ENCODE peak calls at places on chromosome 21, in eight cellular contexts. H is tibial nerve; L is mesothelial cell of epicardium; T is mammary epithelial cell; S is brain microvascular endothelial cell; Z is kidney; C is adrenal gland; M is CD4-positive, alpha-beta T cell. X is an unnamed sample.

GRCh38 chr21:21664871-21665270 is 666.7 kb downstream of the NCAM2 start:
- DNase-seq in H (no peak), L (no peak), T (no peak), S (no peak), Z (no peak), C (no peak), M (no peak), X (no peak)

GRCh38 chr21:41357546-41357945 is 4.3 kb upstream of the MX2 start:
- DNase-seq in H (no peak), L (peak), T (no peak), S (no peak), Z (peak), C (no peak), M (no peak), X (no peak)

GRCh38 chr21:27700974-27701614 is 734.2 kb upstream of the ADAMTS5 start:
- DNase-seq in H (peak), L (peak), T (peak), S (peak), Z (peak), C (peak), M (peak), X (peak)

GRCh38 chr21:9737871-9738520 is 783.4 kb upstream of the TPTE start:
- DNase-seq in H (no peak), L (no peak), T (no peak), S (no peak), Z (peak), C (no peak), M (no peak), X (no peak)

GRCh38 chr21:34020005-34020847 is 53.2 kb upstream of the MRPS6 start:
- DNase-seq in H (no peak), L (no peak), T (no peak), S (no peak), Z (no peak), C (no peak), M (no peak), X (no peak)

GRCh38 chr21:41597811-41598231 is 89.9 kb upstream of the TMPRSS2 start:
- DNase-seq in H (no peak), L (peak), T (no peak), S (no peak), Z (no peak), C (no peak), M (no peak), X (no peak)

GRCh38 chr21:38669186-38669585 is 136.5 kb upstream of the ETS2 start:
- DNase-seq in H (no peak), L (no peak), T (peak), S (peak), Z (no peak), C (no peak), M (no peak), X (no peak)

GRCh38 chr21:26007911-26008579 is 162.5 kb downstream of the APP start:
- DNase-seq in H (no peak), L (no peak), T (no peak), S (no peak), Z (no peak), C (no peak), M (no peak), X (no peak)

DNA sequence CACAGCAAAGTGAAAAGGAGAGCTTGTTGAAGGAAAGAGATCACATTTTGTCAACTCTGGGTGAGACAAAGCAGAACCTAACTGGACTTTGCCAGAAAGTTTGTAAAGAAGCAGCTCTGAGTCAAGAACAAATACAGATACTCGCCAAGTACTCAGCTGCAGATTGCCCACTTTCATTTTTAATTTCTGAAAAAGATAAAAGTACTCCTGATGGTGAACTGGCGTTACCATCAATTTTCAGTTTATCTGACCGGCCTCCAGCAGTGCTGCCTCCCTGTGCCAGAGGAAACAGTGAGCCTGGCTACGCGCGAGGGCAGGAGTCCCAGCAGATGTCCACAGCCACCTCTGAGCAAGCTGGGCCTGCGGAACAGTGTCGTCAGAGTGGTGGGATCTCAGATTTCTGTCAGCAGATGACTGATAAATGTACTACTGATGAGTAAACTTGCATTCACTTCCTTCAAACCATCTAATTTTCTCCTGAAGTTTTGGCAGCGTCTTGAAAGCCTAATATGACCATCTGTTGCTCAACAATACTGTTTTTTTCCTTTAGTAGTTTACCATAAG is 43.8 kb downstream of the BACH1 start:
- DNase-seq in H (peak), L (no peak), T (peak), S (peak), Z (no peak), C (no peak), M (no peak), X (peak)
- TF ChIP-seq CTCF in H (no peak), L (no peak), T (no peak), S (peak), Z (no peak), C (no peak), M (no peak), X (no peak)

GRCh38 chr21:36584980-36585940 is 105.3 kb upstream of the CLDN14 start:
- DNase-seq in H (no peak), L (no peak), T (no peak), S (no peak), Z (no peak), C (no peak), M (peak), X (no peak)
- TF ChIP-seq CTCF in H (no peak), L (no peak), T (no peak), S (peak), Z (no peak), C (no peak), M (peak), X (no peak)

DNA sequence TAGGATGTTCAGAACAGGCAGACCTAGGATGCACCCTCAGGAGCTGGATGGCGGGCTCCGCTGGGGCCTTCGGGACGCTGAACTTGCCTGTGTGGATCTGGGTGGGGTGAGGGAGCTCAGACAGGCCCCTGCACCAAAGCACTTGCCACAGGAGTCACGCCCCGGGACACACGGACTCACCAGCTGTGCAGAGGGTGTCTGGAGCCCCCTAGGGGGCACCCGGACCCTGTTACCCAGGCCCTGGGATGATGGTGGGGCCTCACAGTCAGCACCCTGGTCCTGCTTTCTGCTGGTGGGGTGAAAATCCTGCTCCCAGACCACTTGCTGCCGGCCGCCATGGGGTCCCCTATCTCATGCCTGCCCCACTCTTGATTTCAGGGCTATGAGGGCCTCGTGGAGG is 10.8 kb downstream of the PFKL start:
- DNase-seq in H (no peak), L (no peak), T (no peak), S (no peak), Z (no peak), C (no peak), M (no peak), X (no peak)
- TF ChIP-seq CTCF in H (no peak), L (no peak), T (no peak), S (peak), Z (no peak), C (no peak), M (no peak), X (no peak)

GRCh38 chr21:43353282-43354010 is 73.5 kb downstream of the SIK1 start:
- DNase-seq in H (no peak), L (no peak), T (no peak), S (no peak), Z (no peak), C (no peak), M (no peak), X (no peak)
- TF ChIP-seq CTCF in H (no peak), L (no peak), T (no peak), S (no peak), Z (no peak), C (no peak), M (no peak), X (no peak)

GRCh38 chr21:23936224-23936623 is 1671.1 kb downstream of the MRPL39 start:
- DNase-seq in H (peak), L (no peak), T (no peak), S (no peak), Z (no peak), C (peak), M (no peak), X (no peak)
- TF ChIP-seq CTCF in H (no peak), L (no peak), T (no peak), S (peak), Z (peak), C (peak), M (no peak), X (peak)

GRCh38 chr21:14383596-14384210 is 757 bp upstream of the HSPA13 start:
- DNase-seq in H (no peak), L (no peak), T (no peak), S (peak), Z (no peak), C (peak), M (no peak), X (no peak)
- TF ChIP-seq CTCF in H (no peak), L (no peak), T (no peak), S (peak), Z (no peak), C (no peak), M (no peak), X (no peak)

GRCh38 chr21:17045214-17045835 is 467.5 kb upstream of the CXADR start:
- DNase-seq in H (no peak), L (no peak), T (peak), S (peak), Z (no peak), C (no peak), M (no peak), X (no peak)
- TF ChIP-seq CTCF in H (peak), L (no peak), T (peak), S (peak), Z (peak), C (peak), M (no peak), X (no peak)

GRCh38 chr21:45642122-45642813 is 1.3 kb upstream of the PCBP3 start:
- DNase-seq in H (no peak), L (no peak), T (no peak), S (no peak), Z (peak), C (peak), M (no peak), X (no peak)

GRCh38 chr21:45639206-45640000 is 4.1 kb upstream of the PCBP3 start:
- DNase-seq in H (no peak), L (no peak), T (no peak), S (no peak), Z (peak), C (no peak), M (no peak), X (no peak)

GRCh38 chr21:45641480-45642035 is 2.0 kb upstream of the PCBP3 start:
- DNase-seq in H (no peak), L (no peak), T (no peak), S (no peak), Z (no peak), C (no peak), M (no peak), X (no peak)

GRCh38 chr21:45640001-45640887 is 3.3 kb upstream of the PCBP3 start:
- DNase-seq in H (no peak), L (no peak), T (no peak), S (no peak), Z (no peak), C (no peak), M (no peak), X (no peak)

DNA sequence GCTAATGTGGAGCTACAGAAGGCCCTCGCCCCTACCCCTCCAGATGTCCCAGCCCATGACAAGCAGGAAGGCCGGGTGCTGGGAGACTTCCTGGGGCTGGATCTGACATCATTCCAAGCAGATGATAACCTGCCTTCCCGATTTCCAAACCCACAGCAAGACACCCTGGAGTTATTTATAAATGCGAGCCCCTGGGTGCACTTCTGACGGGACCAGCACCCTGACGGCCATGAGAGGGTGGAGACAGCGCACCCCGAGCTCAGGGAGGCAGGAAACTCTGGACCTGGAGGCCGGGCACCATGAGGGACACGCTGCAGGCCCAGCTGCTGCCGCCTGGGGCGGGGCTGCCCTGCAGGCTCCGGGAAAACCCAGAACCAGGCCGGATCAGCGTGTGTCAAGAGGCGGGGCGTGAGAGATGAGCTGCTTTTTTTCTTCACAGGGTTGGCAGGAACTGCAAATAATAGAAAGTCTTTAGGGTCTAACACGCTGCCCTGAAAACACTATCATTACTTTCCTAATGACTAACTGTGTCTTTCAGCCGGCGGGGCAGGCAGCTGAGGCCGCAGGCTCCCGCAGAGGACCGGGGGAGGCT is 2.5 kb upstream of the PCBP3 start:
- DNase-seq in H (peak), L (no peak), T (no peak), S (peak), Z (peak), C (peak), M (no peak), X (no peak)
- TF ChIP-seq CTCF in H (no peak), L (no peak), T (no peak), S (peak), Z (no peak), C (no peak), M (no peak), X (no peak)

DNA sequence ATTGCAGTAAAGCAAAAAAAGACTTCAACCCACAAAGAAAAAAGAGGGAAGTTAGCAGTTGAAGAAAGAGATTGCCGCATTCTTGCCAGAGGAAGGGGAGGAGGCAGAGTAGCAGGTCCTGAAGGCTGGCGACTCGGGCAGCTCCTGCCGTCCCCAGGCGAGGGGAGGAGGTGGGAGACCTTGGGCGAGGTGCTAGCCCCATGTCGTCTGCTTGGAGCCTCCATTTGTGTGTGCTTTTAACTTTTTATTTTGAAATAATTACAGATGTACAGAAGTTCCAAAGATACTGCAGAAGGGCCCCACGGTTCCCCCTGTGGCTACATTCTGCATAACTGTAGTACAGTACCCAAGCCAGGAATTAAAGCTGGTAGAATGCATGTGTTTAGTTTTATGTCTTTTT is 6.8 kb downstream of the TRPM2 start:
- DNase-seq in H (no peak), L (no peak), T (no peak), S (no peak), Z (peak), C (no peak), M (no peak), X (peak)
- TF ChIP-seq CTCF in H (no peak), L (peak), T (no peak), S (peak), Z (no peak), C (no peak), M (peak), X (peak)

X was measured in CD14-positive monocyte.